ENCODE peak calls at places on chromosomes 2 and 18, in five cellular contexts. N is CD4-positive, alpha-beta memory T cell; F is body of pancreas; E is prostate gland; T is cardiac muscle cell. M is an unnamed sample. For H3K27me3, the result is how much of the 10 kb centered on the place peaks cover.

GRCh38 chr2:96876036-96876810 is 6.3 kb upstream of the SEMA4C start:
- DNase-seq in N (no peak), F (no peak), E (no peak), T (no peak), M (no peak)

GRCh38 chr18:24544141-24544498 is 83.7 kb downstream of the HRH4 start:
- DNase-seq in N (no peak), F (no peak), E (no peak), T (peak), M (no peak)

GRCh38 chr2:233867993-233868532 is at the start of gene MSL3B:
- DNase-seq in N (peak), F (peak), E (no peak), T (peak), M (peak)

GRCh38 chr2:119448427-119449141 is 16.9 kb downstream of the TMEM37 start:
- DNase-seq in N (no peak), F (no peak), E (no peak), T (no peak), M (no peak)

GRCh38 chr2:204046145-204046544 is 109.6 kb downstream of the ICOS start:
- DNase-seq in N (no peak), F (no peak), E (no peak), T (no peak), M (no peak)

GRCh38 chr2:224405412-224405811 is 3.5 kb upstream of the FAM124B start:
- DNase-seq in N (no peak), F (no peak), E (no peak), T (no peak), M (no peak)

GRCh38 chr2:134457765-134458202 is 203.9 kb downstream of the MGAT5 start:
- DNase-seq in N (no peak), F (no peak), E (no peak), T (no peak), M (no peak)

GRCh38 chr2:128637481-128638155 is 318.9 kb upstream of the HS6ST1 start:
- DNase-seq in N (no peak), F (no peak), E (no peak), T (no peak), M (no peak)

GRCh38 chr2:33903237-33903636 is 304.1 kb upstream of the FAM98A start:
- DNase-seq in N (no peak), F (no peak), E (no peak), T (no peak), M (no peak)

GRCh38 chr18:79353238-79353637 is 42.5 kb upstream of the NFATC1 start:
- DNase-seq in N (no peak), F (no peak), E (no peak), T (peak), M (no peak)

GRCh38 chr2:214837466-214837865 is 28.0 kb upstream of the BARD1 start:
- DNase-seq in N (no peak), F (no peak), E (no peak), T (no peak), M (no peak)

GRCh38 chr18:7132356-7133115 is 14.9 kb upstream of the LAMA1 start:
- DNase-seq in N (no peak), F (no peak), E (no peak), T (no peak), M (no peak)

GRCh38 chr2:40371525-40372277 is 80.2 kb downstream of the SLC8A1 start:
- DNase-seq in N (no peak), F (no peak), E (no peak), T (peak), M (no peak)

GRCh38 chr2:73759287-73759764 is 20.6 kb downstream of the DUSP11 start:
- DNase-seq in N (no peak), F (peak), E (no peak), T (peak), M (no peak)

GRCh38 chr2:55843096-55843991 is 80.2 kb downstream of the EFEMP1 start:
- DNase-seq in N (no peak), F (peak), E (peak), T (peak), M (no peak)

GRCh38 chr18:75377975-75378673 is 49.4 kb downstream of the SMIM21 start:
- DNase-seq in N (no peak), F (no peak), E (no peak), T (no peak), M (no peak)

GRCh38 chr2:239093956-239094355 is 246.1 kb downstream of the TWIST2 start:
- DNase-seq in N (no peak), F (no peak), E (no peak), T (no peak), M (no peak)

GRCh38 chr2:134218928-134219707 is 34.8 kb upstream of the MGAT5 start:
- DNase-seq in N (peak), F (peak), E (no peak), T (no peak), M (peak)

GRCh38 chr2:128640847-128641360 is 322.2 kb upstream of the HS6ST1 start:
- DNase-seq in N (no peak), F (no peak), E (no peak), T (no peak), M (no peak)

GRCh38 chr2:26957524-26957923 is 12.9 kb upstream of the MAPRE3 start:
- DNase-seq in N (no peak), F (no peak), E (no peak), T (no peak), M (no peak)

GRCh38 chr2:240988571-240989271 is 9.7 kb upstream of the SNED1 start:
- DNase-seq in N (no peak), F (peak), E (no peak), T (no peak), M (no peak)

GRCh38 chr2:31987454-31987853 is 23.4 kb downstream of the MEMO1 start:
- DNase-seq in N (no peak), F (no peak), E (no peak), T (peak), M (no peak)

GRCh38 chr2:205590759-205591158 is 91.5 kb upstream of the NRP2 start:
- DNase-seq in N (no peak), F (no peak), E (no peak), T (peak), M (no peak)

GRCh38 chr18:1006309-1006708 is 101.6 kb downstream of the ADCYAP1 start:
- DNase-seq in N (no peak), F (no peak), E (no peak), T (no peak), M (no peak)
- H3K27me3 ChIP-seq in N (under half), F (under half), E (under half), T (under half), M (under half)

GRCh38 chr2:85578243-85579180 is 1.1 kb downstream of the VAMP8 start:
- DNase-seq in N (no peak), F (peak), E (no peak), T (no peak), M (no peak)

GRCh38 chr2:85577063-85577385 is 362 bp upstream of the VAMP8 start:
- DNase-seq in N (no peak), F (no peak), E (no peak), T (no peak), M (no peak)

GRCh38 chr2:85579266-85579935 is 2.0 kb downstream of the VAMP8 start:
- DNase-seq in N (no peak), F (no peak), E (no peak), T (no peak), M (no peak)

GRCh38 chr2:85577386-85578242 is at the start of gene VAMP8:
- DNase-seq in N (peak), F (peak), E (peak), T (no peak), M (peak)

GRCh38 chr2:85575739-85576138 is 1.6 kb upstream of the VAMP8 start:
- DNase-seq in N (no peak), F (no peak), E (no peak), T (no peak), M (no peak)
- H3K27ac ChIP-seq in N (no peak), F (no peak), E (peak), T (no peak), M (no peak)

DNA sequence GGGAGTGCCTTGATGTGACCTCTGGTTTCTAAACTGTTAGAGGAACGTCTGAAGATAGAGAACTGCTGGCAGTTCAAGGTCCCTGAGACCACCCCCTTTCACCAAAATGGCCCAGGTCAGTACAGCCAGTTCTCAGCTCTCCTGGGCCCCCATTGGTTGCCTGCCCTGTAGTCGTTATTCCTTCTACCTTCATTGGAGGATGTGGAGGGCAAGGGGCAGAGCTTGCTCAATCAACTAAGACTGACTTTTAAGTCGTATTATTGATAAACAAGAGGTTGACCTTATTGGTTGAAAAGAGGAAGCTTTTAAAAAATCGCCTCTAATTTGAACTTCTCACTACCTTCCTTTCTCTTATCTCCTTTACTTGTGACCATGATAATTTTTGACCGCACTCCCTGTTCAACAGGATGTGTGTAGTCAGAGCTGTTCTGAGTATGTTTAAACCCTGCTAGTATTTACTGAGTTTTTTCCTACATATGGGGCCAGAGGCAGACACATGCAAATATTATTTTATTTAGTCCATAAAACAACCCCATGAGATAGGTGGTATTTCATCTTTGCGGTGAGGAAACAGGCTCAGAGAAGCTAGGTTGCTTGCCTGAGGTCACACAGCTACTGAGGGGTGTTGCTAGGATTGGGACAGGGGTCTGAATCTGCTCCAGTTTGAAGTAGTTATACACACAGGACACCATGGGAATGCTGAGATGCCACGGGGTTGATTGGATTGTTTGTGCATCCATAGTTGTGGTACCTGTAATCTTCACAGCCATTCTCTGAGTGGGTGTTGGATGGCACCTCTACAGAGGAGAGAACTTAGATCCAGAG is 65.9 kb downstream of the TMEM247 start:
- DNase-seq in N (peak), F (no peak), E (no peak), T (peak), M (no peak)
- H3K4me3 ChIP-seq in N (no peak), F (no peak), E (no peak), T (no peak), M (no peak)

DNA sequence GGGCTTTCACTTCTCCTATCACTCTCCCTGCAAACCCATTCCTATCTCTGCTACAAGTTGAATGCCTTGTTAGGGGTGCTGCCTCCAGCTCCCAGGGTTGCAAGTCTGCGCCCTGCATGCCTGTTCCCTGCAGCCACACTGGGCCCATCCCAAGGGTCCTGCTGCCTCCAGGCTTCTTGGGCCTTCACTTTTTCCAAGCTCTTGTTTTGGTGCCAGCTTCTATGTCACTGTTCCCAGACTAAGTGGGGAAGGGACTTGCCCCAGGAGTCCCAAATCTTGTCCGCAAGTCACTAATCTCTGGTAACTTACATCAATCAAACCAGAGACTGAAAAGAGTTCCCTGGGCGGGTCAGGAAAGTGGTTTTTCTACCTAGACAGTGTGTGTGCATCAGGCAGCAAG is 65.4 kb downstream of the ZCCHC2 start:
- DNase-seq in N (no peak), F (no peak), E (no peak), T (no peak), M (no peak)
- H3K27me3 ChIP-seq in N (under half), F (under half), E (under half), T (under half), M (under half)

DNA sequence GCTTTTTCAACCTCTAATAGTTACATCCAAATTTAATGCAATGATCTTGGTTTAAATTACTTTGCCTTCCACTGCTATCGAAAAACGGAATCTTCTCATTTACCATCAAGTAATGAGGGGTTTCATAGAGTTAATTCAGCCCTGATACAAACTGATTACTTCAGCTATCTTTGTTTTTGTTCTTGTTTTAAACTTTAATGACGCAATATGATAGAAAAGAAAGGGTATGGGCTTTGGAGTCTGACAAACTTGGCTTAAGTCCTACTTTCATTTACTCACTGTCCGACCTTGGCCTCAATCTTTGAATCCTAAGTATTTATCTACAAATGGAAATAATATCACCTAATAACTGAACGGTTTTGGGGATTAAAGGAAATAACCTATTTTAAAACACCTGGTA is 16.1 kb downstream of the ADAM17 start:
- DNase-seq in N (no peak), F (no peak), E (no peak), T (peak), M (no peak)
- H3K27ac ChIP-seq in N (no peak), F (no peak), E (no peak), T (no peak), M (no peak)

M was measured in effector memory CD4-positive, alpha-beta T cell.